ENCODE peak calls at places on chromosomes 1 and 21, in five cellular contexts. T is K562, S is GM12878, R is HepG2, P is SK-N-SH. M is an unnamed sample.

GRCh38 chr1:1432566-1432950 is 2.9 kb upstream of the VWA1 start:
- DNase-seq in P (peak), S (no peak), T (no peak), R (no peak), M (no peak)

GRCh38 chr1:111895456-111895855 is 94.0 kb downstream of the KCND3 start:
- DNase-seq in P (peak), S (no peak), T (no peak), R (no peak), M (peak)

GRCh38 chr1:172135076-172135672 is 285.3 kb upstream of the C1orf105 start:
- DNase-seq in T (peak), R (peak), P (no peak), S (no peak), M (no peak)

GRCh38 chr1:25478633-25479032 is 47.9 kb downstream of the MACO1 start:
- DNase-seq in S (no peak), R (no peak), P (no peak), T (no peak), M (no peak)

GRCh38 chr1:155947741-155948140 is 6.3 kb downstream of the RXFP4 start:
- DNase-seq in S (no peak), T (no peak), R (no peak), P (peak), M (no peak)

GRCh38 chr21:15755125-15755524 is 25.3 kb downstream of the USP25 start:
- DNase-seq in S (no peak), T (no peak), P (no peak), R (no peak), M (no peak)

GRCh38 chr1:16441312-16441641 is 753 bp downstream of the NECAP2 start:
- DNase-seq in R (no peak), S (no peak), P (no peak), T (no peak), M (no peak)

GRCh38 chr1:41447995-41448770 is 36.3 kb downstream of the EDN2 start:
- DNase-seq in P (no peak), S (no peak), T (no peak), R (no peak), M (no peak)

GRCh38 chr1:7885513-7886298 is 32.8 kb upstream of the UTS2 start:
- DNase-seq in T (peak), R (no peak), P (no peak), S (no peak), M (no peak)

GRCh38 chr1:89910780-89911179 is 84.1 kb upstream of the ZNF326 start:
- DNase-seq in S (no peak), T (no peak), R (no peak), P (no peak), M (peak)

GRCh38 chr1:204566583-204566955 is 50.4 kb downstream of the MDM4 start:
- DNase-seq in S (no peak), P (no peak), T (no peak), R (no peak), M (no peak)

GRCh38 chr1:218164111-218164929 is 120.8 kb upstream of the RRP15 start:
- DNase-seq in S (no peak), R (peak), P (peak), T (no peak), M (peak)

GRCh38 chr21:34543017-34543416 is 31.0 kb upstream of the KCNE1 start:
- DNase-seq in S (no peak), T (no peak), P (no peak), R (no peak), M (no peak)

GRCh38 chr1:36910886-36911540 is 123.3 kb downstream of the GRIK3 start:
- DNase-seq in P (no peak), T (no peak), S (no peak), R (no peak), M (no peak)

GRCh38 chr21:41680444-41681335 is 86.2 kb downstream of the RIPK4 start:
- DNase-seq in S (no peak), R (no peak), P (no peak), T (no peak), M (no peak)

GRCh38 chr1:117607471-117607870 is 1.6 kb downstream of the TENT5C start:
- DNase-seq in R (no peak), S (no peak), P (no peak), T (no peak), M (no peak)

GRCh38 chr1:182183606-182184005 is 122.1 kb upstream of the ZNF648 start:
- DNase-seq in R (no peak), T (no peak), P (no peak), S (no peak), M (no peak)

GRCh38 chr1:226814751-226815496 is 55.5 kb upstream of the PSEN2 start:
- DNase-seq in S (no peak), R (no peak), T (no peak), P (no peak), M (peak)
- TF ChIP-seq MXI1 in S (no peak), R (no peak), T (no peak), P (no peak), M (no peak)

GRCh38 chr1:22500058-22500457 is 48.4 kb downstream of the ZBTB40 start:
- DNase-seq in T (no peak), R (no peak), S (no peak), P (no peak), M (no peak)

GRCh38 chr1:22500476-22500875 is 48.8 kb downstream of the ZBTB40 start:
- DNase-seq in T (no peak), P (no peak), S (no peak), R (no peak), M (peak)

GRCh38 chr1:22494144-22494543 is 42.5 kb downstream of the ZBTB40 start:
- DNase-seq in P (no peak), S (no peak), T (no peak), R (no peak), M (no peak)

GRCh38 chr1:22494943-22495579 is 43.4 kb downstream of the ZBTB40 start:
- DNase-seq in R (no peak), S (no peak), T (no peak), P (no peak), M (no peak)

GRCh38 chr1:22496536-22497160 is 45.0 kb downstream of the ZBTB40 start:
- DNase-seq in S (no peak), R (no peak), P (no peak), T (no peak), M (no peak)
- TF ChIP-seq MXI1 in S (no peak), R (no peak), P (no peak), T (no peak), M (no peak)

GRCh38 chr1:78716186-78716585 is 66.6 kb downstream of the IFI44 start:
- DNase-seq in T (no peak), P (no peak), R (no peak), S (no peak), M (peak)
- TF ChIP-seq MXI1 in T (no peak), P (no peak), R (no peak), S (no peak), M (no peak)

GRCh38 chr1:22143586-22144033 is 713 bp upstream of the WNT4 start:
- DNase-seq in T (no peak), P (no peak), R (no peak), S (no peak), M (no peak)
- TF ChIP-seq MXI1 in T (no peak), P (no peak), R (no peak), S (no peak), M (no peak)

DNA sequence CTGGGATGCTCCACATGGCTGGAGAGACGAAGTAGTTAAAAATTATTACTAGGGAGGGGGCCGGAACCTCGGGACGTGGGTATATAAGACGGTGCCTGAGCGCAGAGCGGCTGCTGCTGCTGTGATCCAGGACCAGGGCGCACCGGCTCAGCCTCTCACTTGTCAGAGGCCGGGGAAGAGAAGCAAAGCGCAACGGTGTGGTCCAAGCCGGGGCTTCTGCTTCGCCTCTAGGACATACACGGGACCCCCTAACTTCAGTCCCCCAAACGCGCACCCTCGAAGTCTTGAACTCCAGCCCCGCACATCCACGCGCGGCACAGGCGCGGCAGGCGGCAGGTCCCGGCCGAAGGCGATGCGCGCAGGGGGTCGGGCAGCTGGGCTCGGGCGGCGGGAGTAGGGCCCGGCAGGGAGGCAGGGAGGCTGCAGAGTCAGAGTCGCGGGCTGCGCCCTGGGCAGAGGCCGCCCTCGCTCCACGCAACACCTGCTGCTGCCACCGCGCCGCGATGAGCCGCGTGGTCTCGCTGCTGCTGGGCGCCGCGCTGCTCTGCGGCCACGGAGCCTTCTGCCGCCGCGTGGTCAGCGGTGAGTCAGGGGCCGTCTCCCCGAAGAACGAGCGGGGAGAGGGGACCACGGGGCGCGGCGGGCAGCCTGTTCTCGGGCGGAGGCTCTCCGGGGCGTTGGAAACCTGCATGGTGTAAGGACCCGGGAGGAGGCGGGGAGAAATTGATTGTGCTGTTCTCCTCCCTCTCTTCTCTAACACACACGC is at the start of gene CHODL:
- DNase-seq in S (no peak), P (peak), T (no peak), R (no peak), M (no peak)
- TF ChIP-seq MXI1 in S (no peak), P (no peak), T (no peak), R (no peak), M (no peak)

GRCh38 chr1:237903961-237904360 is 13.2 kb upstream of the ZP4 start:
- DNase-seq in R (no peak), T (no peak), S (no peak), P (no peak), M (no peak)

GRCh38 chr1:237895630-237896029 is 4.9 kb upstream of the ZP4 start:
- DNase-seq in R (no peak), S (no peak), T (no peak), P (no peak), M (no peak)

DNA sequence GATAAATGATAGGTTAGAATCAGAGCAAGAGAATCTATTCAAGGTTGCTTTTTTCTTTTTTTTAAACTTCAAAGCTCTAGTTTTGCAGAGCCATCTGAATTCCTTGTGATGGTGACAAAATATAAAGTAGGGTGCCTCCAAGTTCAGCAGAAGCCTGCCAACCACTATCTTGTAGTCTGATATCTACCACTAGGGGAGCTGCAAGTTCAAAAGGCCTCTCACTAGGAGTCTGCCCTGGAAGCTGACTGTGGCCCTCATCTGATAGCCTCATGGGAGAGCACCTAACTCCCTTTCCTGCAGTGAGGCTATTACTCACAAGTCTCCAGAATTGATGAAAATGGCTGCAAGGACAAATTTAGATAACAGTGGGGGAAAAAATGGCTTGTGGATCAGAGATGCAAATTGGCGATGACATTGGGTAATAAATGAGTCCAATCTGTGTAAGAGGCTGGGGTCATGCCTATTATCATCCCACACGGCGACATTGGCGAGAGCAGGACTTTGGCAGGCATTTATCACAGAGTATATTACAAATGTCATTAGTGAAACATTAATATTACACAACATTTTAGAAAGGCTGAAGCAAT is 10.7 kb upstream of the ZP4 start:
- DNase-seq in P (peak), T (peak), S (no peak), R (peak), M (no peak)
- TF ChIP-seq MXI1 in P (no peak), T (no peak), S (no peak), R (no peak), M (no peak)